ENCODE peak calls at places on chromosomes 4 and X, in five cellular contexts. C is breast epithelium; P is COLO829; Z is skeletal muscle cell; W is CD8-positive, alpha-beta memory T cell. V is an unnamed sample.

GRCh38 chr4:169682360-169683047 is 62.1 kb downstream of the CLCN3 start:
- DNase-seq in C (no peak), P (no peak), Z (peak; percentile 5), W (no peak), V (no peak)

GRCh38 chr4:71526626-71527406 is 188.0 kb downstream of the SLC4A4 start:
- DNase-seq in C (no peak), P (no peak), Z (no peak), W (no peak), V (no peak)

GRCh38 chr4:40256329-40256728 is 59.5 kb downstream of the RHOH start:
- DNase-seq in C (no peak), P (no peak), Z (no peak), W (no peak), V (no peak)

GRCh38 chr4:78951862-78952472 is 12.7 kb upstream of the PAQR3 start:
- DNase-seq in C (no peak), P (peak; percentile 66), Z (no peak), W (peak; percentile 34), V (no peak)

GRCh38 chr4:13921805-13922204 is 294.3 kb upstream of the BOD1L1 start:
- DNase-seq in C (no peak), P (no peak), Z (no peak), W (no peak), V (no peak)

GRCh38 chrX:65679071-65679540 is 11.7 kb downstream of the MSN start:
- DNase-seq in C (no peak), P (no peak), Z (no peak), W (no peak), V (no peak)

GRCh38 chr4:76738081-76738931 is 159.6 kb downstream of the SOWAHB start:
- DNase-seq in C (no peak), P (no peak), Z (peak; percentile 78), W (no peak), V (no peak)

GRCh38 chr4:13432453-13432852 is 51.7 kb downstream of the RAB28 start:
- DNase-seq in C (no peak), P (no peak), Z (no peak), W (no peak), V (no peak)

GRCh38 chrX:39859991-39860861 is 237.5 kb downstream of the BCOR start:
- DNase-seq in C (no peak), P (peak; percentile 20), Z (no peak), W (no peak), V (peak; percentile 31)

V was measured in glutamatergic neuron.